ENCODE peak calls at places on chromosome 11, in seven cellular contexts. A, D, R, Q, B, C and Y are unnamed samples.

GRCh38 chr11:113519989-113520613 is 44.9 kb upstream of the DRD2 start:
- DNase-seq in A (no peak), D (no peak), R (no peak), Q (no peak), B (peak; percentile 68), C (no peak), Y (no peak)

GRCh38 chr11:24642648-24643047 is 145.8 kb downstream of the LUZP2 start:
- DNase-seq in A (no peak), D (no peak), R (no peak), Q (no peak), B (no peak), C (no peak), Y (no peak)

GRCh38 chr11:130431806-130432205 is 3.4 kb upstream of the ADAMTS8 start:
- DNase-seq in A (no peak), D (peak; percentile 76), R (no peak), Q (no peak), B (no peak), C (no peak), Y (no peak)

GRCh38 chr11:41058138-41058537 is 401.3 kb downstream of the LRRC4C start:
- DNase-seq in A (no peak), D (no peak), R (no peak), Q (no peak), B (no peak), C (no peak), Y (no peak)

GRCh38 chr11:124078591-124078990 is 36.7 kb upstream of the VWA5A start:
- DNase-seq in A (no peak), D (no peak), R (no peak), Q (no peak), B (no peak), C (no peak), Y (no peak)

GRCh38 chr11:64366751-64367150 is 7.8 kb downstream of the RPS6KA4 start:
- DNase-seq in A (no peak), D (no peak), R (no peak), Q (no peak), B (no peak), C (no peak), Y (no peak)

GRCh38 chr11:10941429-10941828 is 83.6 kb upstream of the ZBED5 start:
- DNase-seq in A (no peak), D (peak; percentile 27), R (no peak), Q (no peak), B (no peak), C (no peak), Y (no peak)

GRCh38 chr11:45794169-45794568 is 10.8 kb upstream of the SLC35C1 start:
- DNase-seq in A (no peak), D (no peak), R (no peak), Q (no peak), B (peak; percentile 71), C (no peak), Y (no peak)

GRCh38 chr11:128499613-128500213 is 87.6 kb downstream of the ETS1 start:
- DNase-seq in A (no peak), D (no peak), R (no peak), Q (no peak), B (no peak), C (peak; percentile 33), Y (no peak)

GRCh38 chr11:103803062-103803461 is 233.4 kb upstream of the DDI1 start:
- DNase-seq in A (peak; percentile 11), D (peak; percentile 90), R (no peak), Q (no peak), B (no peak), C (peak; percentile 81), Y (no peak)

GRCh38 chr11:3639841-3640240 is 2.0 kb downstream of the ART5 start:
- DNase-seq in A (no peak), D (no peak), R (no peak), Q (no peak), B (no peak), C (no peak), Y (no peak)

GRCh38 chr11:43810929-43811596 is 69.6 kb upstream of the ALKBH3 start:
- DNase-seq in A (no peak), D (peak; percentile 47), R (no peak), Q (no peak), B (no peak), C (peak; percentile 20), Y (no peak)

GRCh38 chr11:123973816-123974215 is 3.8 kb downstream of the OR10S1 start:
- DNase-seq in A (peak; percentile 20), D (peak; percentile 80), R (no peak), Q (no peak), B (no peak), C (peak; percentile 76), Y (no peak)

GRCh38 chr11:66484825-66485380 is 4.7 kb downstream of the DPP3 start:
- DNase-seq in A (no peak), D (no peak), R (no peak), Q (no peak), B (no peak), C (no peak), Y (no peak)

GRCh38 chr11:17719028-17719939 is at the start of gene MYOD1:
- DNase-seq in A (no peak), D (no peak), R (no peak), Q (no peak), B (no peak), C (peak; percentile 5), Y (no peak)

GRCh38 chr11:58292017-58292416 is 24.0 kb upstream of the OR10W1 start:
- DNase-seq in A (no peak), D (no peak), R (no peak), Q (no peak), B (no peak), C (no peak), Y (no peak)

GRCh38 chr11:35066029-35066428 is 72.9 kb upstream of the CD44 start:
- DNase-seq in A (no peak), D (no peak), R (no peak), Q (no peak), B (no peak), C (no peak), Y (no peak)

GRCh38 chr11:45187375-45187774 is 40.9 kb downstream of the PRDM11 start:
- DNase-seq in A (no peak), D (no peak), R (no peak), Q (no peak), B (no peak), C (no peak), Y (no peak)

GRCh38 chr11:72975778-72976520 is 161.7 kb downstream of the ATG16L2 start:
- DNase-seq in A (peak; percentile 84), D (peak; percentile 96), R (no peak), Q (no peak), B (no peak), C (peak; percentile 96), Y (no peak)

GRCh38 chr11:72972541-72973128 is 158.4 kb downstream of the ATG16L2 start:
- DNase-seq in A (peak; percentile 76), D (peak; percentile 78), R (no peak), Q (no peak), B (no peak), C (peak; percentile 89), Y (no peak)

GRCh38 chr11:1487851-1488574 is 1.4 kb upstream of the MOB2 start:
- DNase-seq in A (no peak), D (no peak), R (no peak), Q (no peak), B (no peak), C (no peak), Y (no peak)

GRCh38 chr11:16881074-16881709 is 133.0 kb downstream of the PLEKHA7 start:
- DNase-seq in A (no peak), D (peak; percentile 48), R (peak; percentile 82), Q (no peak), B (peak; percentile 90), C (peak; percentile 69), Y (no peak)

GRCh38 chr11:78417175-78417887 is at the start of gene GAB2:
- DNase-seq in A (no peak), D (no peak), R (no peak), Q (peak; percentile 49), B (peak; percentile 85), C (no peak), Y (no peak)

GRCh38 chr11:58227956-58228615 is 632 bp downstream of the OR10Q1 start:
- DNase-seq in A (no peak), D (no peak), R (no peak), Q (no peak), B (no peak), C (no peak), Y (no peak)

GRCh38 chr11:96260526-96260925 is 82.5 kb downstream of the MAML2 start:
- DNase-seq in A (no peak), D (no peak), R (no peak), Q (no peak), B (no peak), C (peak; percentile 61), Y (no peak)

GRCh38 chr11:134662629-134663360 is 250.8 kb upstream of the B3GAT1 start:
- DNase-seq in A (no peak), D (no peak), R (no peak), Q (no peak), B (peak; percentile 75), C (no peak), Y (no peak)

GRCh38 chr11:19326499-19326898 is 85.8 kb upstream of the E2F8 start:
- DNase-seq in A (no peak), D (peak; percentile 61), R (no peak), Q (no peak), B (no peak), C (peak; percentile 58), Y (no peak)
- TF ChIP-seq CTCF in A (peak; percentile 39), D (peak; percentile 49), R (peak; percentile 23), Q (peak; percentile 20), B (no peak), C (peak; percentile 56), Y (no peak)

GRCh38 chr11:84865791-84866535 is 761.2 kb downstream of the DLG2 start:
- DNase-seq in A (no peak), D (no peak), R (no peak), Q (no peak), B (no peak), C (peak; percentile 32), Y (no peak)

GRCh38 chr11:84871116-84871515 is 756.0 kb downstream of the DLG2 start:
- DNase-seq in A (no peak), D (no peak), R (no peak), Q (no peak), B (no peak), C (peak; percentile 22), Y (no peak)

GRCh38 chr11:84870486-84870885 is 756.7 kb downstream of the DLG2 start:
- DNase-seq in A (no peak), D (no peak), R (no peak), Q (no peak), B (no peak), C (no peak), Y (no peak)

GRCh38 chr11:84866922-84867321 is 760.2 kb downstream of the DLG2 start:
- DNase-seq in A (no peak), D (no peak), R (no peak), Q (no peak), B (no peak), C (no peak), Y (no peak)

GRCh38 chr11:84865257-84865656 is 761.9 kb downstream of the DLG2 start:
- DNase-seq in A (no peak), D (no peak), R (no peak), Q (no peak), B (no peak), C (peak; percentile 41), Y (no peak)
- TF ChIP-seq CTCF in A (no peak), D (no peak), R (no peak), Q (no peak), B (no peak), C (no peak), Y (no peak)

GRCh38 chr11:7573558-7574296 is 59.9 kb downstream of the PPFIBP2 start:
- DNase-seq in A (no peak), D (no peak), R (no peak), Q (no peak), B (no peak), C (no peak), Y (no peak)
- TF ChIP-seq CTCF in A (no peak), D (no peak), R (no peak), Q (no peak), B (no peak), C (no peak), Y (no peak)

GRCh38 chr11:70087446-70088167 is 9.5 kb downstream of the ANO1 start:
- DNase-seq in A (no peak), D (no peak), R (no peak), Q (no peak), B (no peak), C (no peak), Y (no peak)
- TF ChIP-seq CTCF in A (no peak), D (no peak), R (no peak), Q (no peak), B (no peak), C (no peak), Y (no peak)